ENCODE peak calls at places on chromosome 21, in ten cellular contexts. D is hypothalamus; P is activated CD8-positive, alpha-beta T cell treated with anti-CD3 and anti-CD28 coated beads for 36 hours; Q is GM12865; K is progenitor cell of endocrine pancreas; Z is EH; J is C1 segment of cervical spinal cord; Y is memory B cell; H is heart left ventricle; U is EL. T is an unnamed sample.

GRCh38 chr21:45463871-45464270 is 58.9 kb downstream of the COL18A1 start:
- DNase-seq in H (no peak), J (no peak), Q (no peak), K (no peak), U (no peak), Y (no peak), D (no peak), Z (no peak), P (no peak), T (no peak)

GRCh38 chr21:37855568-37856391 is 60.5 kb downstream of the KCNJ6 start:
- DNase-seq in K (no peak), U (peak), Q (no peak), Z (peak), D (no peak), H (no peak), Y (no peak), P (no peak), J (no peak), T (no peak)

GRCh38 chr21:33069243-33069642 is 698 bp upstream of the OLIG1 start:
- DNase-seq in P (no peak), Z (no peak), D (no peak), Q (no peak), U (no peak), Y (no peak), H (no peak), J (no peak), K (no peak), T (no peak)

GRCh38 chr21:24869862-24870261 is 737.4 kb downstream of the MRPL39 start:
- DNase-seq in K (no peak), P (no peak), Y (no peak), U (no peak), Z (no peak), J (no peak), Q (peak), D (no peak), H (no peak), T (no peak)

GRCh38 chr21:29885491-29885890 is 54.3 kb downstream of the GRIK1 start:
- DNase-seq in U (no peak), D (no peak), Q (no peak), Z (no peak), P (no peak), J (no peak), H (no peak), K (no peak), Y (no peak), T (no peak)

GRCh38 chr21:25512095-25513086 is 94.9 kb downstream of the MRPL39 start:
- DNase-seq in U (no peak), K (no peak), P (no peak), H (no peak), D (no peak), Z (no peak), Q (peak), Y (no peak), J (no peak), T (no peak)

GRCh38 chr21:28393279-28393678 is 599.4 kb downstream of the LTN1 start:
- DNase-seq in P (no peak), J (no peak), Q (peak), U (no peak), D (no peak), Y (no peak), Z (no peak), K (no peak), H (no peak), T (peak)

GRCh38 chr21:36320421-36321324 is 676 bp downstream of the MORC3 start:
- DNase-seq in P (peak), U (peak), D (peak), K (peak), Q (peak), Y (peak), H (peak), J (peak), Z (peak), T (peak)

GRCh38 chr21:16569679-16570078 is 839.9 kb downstream of the USP25 start:
- DNase-seq in J (no peak), Z (peak), P (no peak), Y (no peak), Q (no peak), H (no peak), U (peak), D (no peak), K (no peak), T (no peak)

GRCh38 chr21:44750675-44751025 is 39.3 kb upstream of the TSPEAR start:
- DNase-seq in Y (no peak), J (no peak), U (no peak), Z (no peak), D (no peak), P (no peak), H (no peak), K (no peak), Q (no peak), T (no peak)

GRCh38 chr21:35565204-35565611 is 495.1 kb downstream of the SETD4 start:
- DNase-seq in U (peak), J (no peak), H (peak), D (no peak), Y (no peak), P (no peak), Z (peak), Q (no peak), K (no peak), T (no peak)

GRCh38 chr21:35812679-35813078 is 247.6 kb downstream of the SETD4 start:
- DNase-seq in Y (no peak), J (no peak), U (no peak), K (no peak), H (no peak), Q (no peak), Z (no peak), P (no peak), D (no peak), T (no peak)

GRCh38 chr21:29105218-29105617 is 25.2 kb upstream of the MAP3K7CL start:
- DNase-seq in U (peak), Q (no peak), D (no peak), P (no peak), Z (peak), K (no peak), Y (no peak), H (no peak), J (no peak), T (no peak)

GRCh38 chr21:42568834-42569731 is 55.4 kb downstream of the SLC37A1 start:
- DNase-seq in K (no peak), P (no peak), H (peak), D (no peak), U (no peak), Q (no peak), J (no peak), Y (no peak), Z (no peak), T (no peak)

GRCh38 chr21:26719750-26720149 is 125.5 kb downstream of the ADAMTS1 start:
- DNase-seq in U (no peak), J (no peak), P (no peak), Y (no peak), H (peak), K (no peak), Q (no peak), D (no peak), Z (no peak), T (no peak)

GRCh38 chr21:26169611-26170470 is 729 bp downstream of the APP start:
- DNase-seq in K (peak), H (peak), U (peak), J (peak), Q (peak), D (peak), P (peak), Z (peak), Y (peak), T (peak)

GRCh38 chr21:18725653-18726052 is 322.1 kb upstream of the TMPRSS15 start:
- DNase-seq in D (no peak), P (peak), K (no peak), Y (no peak), U (no peak), J (no peak), H (no peak), Z (no peak), Q (no peak), T (no peak)

GRCh38 chr21:45069711-45070110 is 4.7 kb upstream of the ADARB1 start:
- DNase-seq in U (peak), P (no peak), D (no peak), J (no peak), Q (no peak), H (no peak), Y (no peak), K (no peak), Z (peak), T (no peak)

GRCh38 chr21:19198801-19199200 is 795.2 kb upstream of the TMPRSS15 start:
- DNase-seq in U (no peak), H (no peak), Q (no peak), D (no peak), Z (no peak), K (no peak), P (no peak), Y (no peak), J (no peak), T (no peak)

GRCh38 chr21:21415741-21416140 is 417.5 kb downstream of the NCAM2 start:
- DNase-seq in H (no peak), U (no peak), D (no peak), P (no peak), K (no peak), Y (no peak), J (no peak), Z (no peak), Q (no peak), T (no peak)

GRCh38 chr21:36347278-36347961 is 27.4 kb downstream of the MORC3 start:
- DNase-seq in Y (no peak), H (no peak), J (no peak), P (no peak), D (no peak), Z (peak), Q (no peak), U (peak), K (no peak), T (no peak)

GRCh38 chr21:31181089-31181757 is 142.9 kb upstream of the KRTAP19-8 start:
- DNase-seq in P (peak), H (no peak), Y (no peak), K (no peak), D (no peak), Z (no peak), U (no peak), Q (no peak), J (no peak), T (no peak)